ENCODE peak calls at places on chromosome 15, in seven cellular contexts. One of them, this sample, is unnamed.

GRCh38 chr15:101813803-101814534 is 2.0 kb downstream of the OR4F15 start:
- DNase-seq in lower leg skin: no peak
- DNase-seq in colonic mucosa: no peak
- DNase-seq in CD4-positive, alpha-beta T cell: no peak
- DNase-seq in pancreas: no peak
- DNase-seq in epithelial cell of esophagus: peak
- DNase-seq in thoracic aorta: no peak
- DNase-seq in this sample: no peak

GRCh38 chr15:85019815-85020590 is 38.3 kb downstream of the PDE8A start:
- DNase-seq in lower leg skin: no peak
- DNase-seq in colonic mucosa: no peak
- DNase-seq in CD4-positive, alpha-beta T cell: no peak
- DNase-seq in pancreas: no peak
- DNase-seq in epithelial cell of esophagus: peak
- DNase-seq in thoracic aorta: no peak
- DNase-seq in this sample: no peak

GRCh38 chr15:100170280-100170654 is 171.5 kb downstream of the ADAMTS17 start:
- DNase-seq in lower leg skin: no peak
- DNase-seq in colonic mucosa: no peak
- DNase-seq in CD4-positive, alpha-beta T cell: no peak
- DNase-seq in pancreas: no peak
- DNase-seq in epithelial cell of esophagus: no peak
- DNase-seq in thoracic aorta: no peak
- DNase-seq in this sample: no peak

GRCh38 chr15:68431037-68431791 is 749 bp downstream of the ITGA11 start:
- DNase-seq in lower leg skin: peak
- DNase-seq in colonic mucosa: peak
- DNase-seq in CD4-positive, alpha-beta T cell: no peak
- DNase-seq in pancreas: no peak
- DNase-seq in epithelial cell of esophagus: no peak
- DNase-seq in thoracic aorta: no peak
- DNase-seq in this sample: no peak

GRCh38 chr15:80788536-80788935 is 9.4 kb downstream of the CEMIP start:
- DNase-seq in lower leg skin: no peak
- DNase-seq in colonic mucosa: no peak
- DNase-seq in CD4-positive, alpha-beta T cell: no peak
- DNase-seq in pancreas: no peak
- DNase-seq in epithelial cell of esophagus: no peak
- DNase-seq in thoracic aorta: no peak
- DNase-seq in this sample: no peak

GRCh38 chr15:72136170-72137051 is 18.2 kb downstream of the SENP8 start:
- DNase-seq in lower leg skin: no peak
- DNase-seq in colonic mucosa: no peak
- DNase-seq in CD4-positive, alpha-beta T cell: no peak
- DNase-seq in pancreas: no peak
- DNase-seq in epithelial cell of esophagus: no peak
- DNase-seq in thoracic aorta: no peak
- DNase-seq in this sample: no peak

GRCh38 chr15:80309769-80310384 is 57.9 kb upstream of the CTXND1 start:
- DNase-seq in lower leg skin: no peak
- DNase-seq in colonic mucosa: no peak
- DNase-seq in CD4-positive, alpha-beta T cell: no peak
- DNase-seq in pancreas: no peak
- DNase-seq in epithelial cell of esophagus: peak
- DNase-seq in thoracic aorta: no peak
- DNase-seq in this sample: peak

GRCh38 chr15:51312754-51313390 is 25.5 kb downstream of the CYP19A1 start:
- DNase-seq in lower leg skin: peak
- DNase-seq in colonic mucosa: no peak
- DNase-seq in CD4-positive, alpha-beta T cell: no peak
- DNase-seq in pancreas: no peak
- DNase-seq in epithelial cell of esophagus: peak
- DNase-seq in thoracic aorta: no peak
- DNase-seq in this sample: no peak

GRCh38 chr15:68363353-68363752 is 68.6 kb downstream of the ITGA11 start:
- DNase-seq in lower leg skin: no peak
- DNase-seq in colonic mucosa: no peak
- DNase-seq in CD4-positive, alpha-beta T cell: no peak
- DNase-seq in pancreas: no peak
- DNase-seq in epithelial cell of esophagus: no peak
- DNase-seq in thoracic aorta: no peak
- DNase-seq in this sample: no peak

GRCh38 chr15:41561777-41562145 is 2.7 kb downstream of the TYRO3 start:
- DNase-seq in lower leg skin: no peak
- DNase-seq in colonic mucosa: no peak
- DNase-seq in CD4-positive, alpha-beta T cell: no peak
- DNase-seq in pancreas: no peak
- DNase-seq in epithelial cell of esophagus: no peak
- DNase-seq in thoracic aorta: no peak
- DNase-seq in this sample: peak

GRCh38 chr15:63517614-63518013 is 13.2 kb downstream of the USP3 start:
- DNase-seq in lower leg skin: no peak
- DNase-seq in colonic mucosa: no peak
- DNase-seq in CD4-positive, alpha-beta T cell: no peak
- DNase-seq in pancreas: no peak
- DNase-seq in epithelial cell of esophagus: peak
- DNase-seq in thoracic aorta: no peak
- DNase-seq in this sample: no peak

GRCh38 chr15:52797625-52798501 is 7.7 kb upstream of the ONECUT1 start:
- DNase-seq in lower leg skin: no peak
- DNase-seq in colonic mucosa: no peak
- DNase-seq in CD4-positive, alpha-beta T cell: no peak
- DNase-seq in pancreas: peak
- DNase-seq in epithelial cell of esophagus: no peak
- DNase-seq in thoracic aorta: no peak
- DNase-seq in this sample: no peak

GRCh38 chr15:71194286-71194685 is 79.0 kb downstream of the THSD4 start:
- DNase-seq in lower leg skin: no peak
- DNase-seq in colonic mucosa: no peak
- DNase-seq in CD4-positive, alpha-beta T cell: no peak
- DNase-seq in pancreas: no peak
- DNase-seq in epithelial cell of esophagus: no peak
- DNase-seq in thoracic aorta: no peak
- DNase-seq in this sample: no peak

GRCh38 chr15:56205061-56205876 is 38.4 kb downstream of the RFX7 start:
- DNase-seq in lower leg skin: no peak
- DNase-seq in colonic mucosa: no peak
- DNase-seq in CD4-positive, alpha-beta T cell: no peak
- DNase-seq in pancreas: no peak
- DNase-seq in epithelial cell of esophagus: peak
- DNase-seq in thoracic aorta: no peak
- DNase-seq in this sample: no peak

GRCh38 chr15:58748787-58749531 is 548 bp downstream of the ADAM10 start:
- DNase-seq in lower leg skin: peak
- DNase-seq in colonic mucosa: peak
- DNase-seq in CD4-positive, alpha-beta T cell: peak
- DNase-seq in pancreas: peak
- DNase-seq in epithelial cell of esophagus: peak
- DNase-seq in thoracic aorta: no peak
- DNase-seq in this sample: peak

GRCh38 chr15:74365619-74366445 is 1.6 kb downstream of the CYP11A1 start:
- DNase-seq in lower leg skin: peak
- DNase-seq in colonic mucosa: no peak
- DNase-seq in CD4-positive, alpha-beta T cell: no peak
- DNase-seq in pancreas: no peak
- DNase-seq in epithelial cell of esophagus: no peak
- DNase-seq in thoracic aorta: no peak
- DNase-seq in this sample: peak

GRCh38 chr15:39344662-39345141 is 236.2 kb upstream of the THBS1 start:
- DNase-seq in lower leg skin: no peak
- DNase-seq in colonic mucosa: no peak
- DNase-seq in CD4-positive, alpha-beta T cell: no peak
- DNase-seq in pancreas: no peak
- DNase-seq in epithelial cell of esophagus: peak
- DNase-seq in thoracic aorta: no peak
- DNase-seq in this sample: no peak

GRCh38 chr15:48059786-48060185 is 61.0 kb upstream of the SLC24A5 start:
- DNase-seq in lower leg skin: no peak
- DNase-seq in colonic mucosa: peak
- DNase-seq in CD4-positive, alpha-beta T cell: no peak
- DNase-seq in pancreas: no peak
- DNase-seq in epithelial cell of esophagus: no peak
- DNase-seq in thoracic aorta: peak
- DNase-seq in this sample: no peak

GRCh38 chr15:69092159-69092558 is 68.3 kb upstream of the GLCE start:
- DNase-seq in lower leg skin: no peak
- DNase-seq in colonic mucosa: no peak
- DNase-seq in CD4-positive, alpha-beta T cell: no peak
- DNase-seq in pancreas: no peak
- DNase-seq in epithelial cell of esophagus: peak
- DNase-seq in thoracic aorta: no peak
- DNase-seq in this sample: no peak

GRCh38 chr15:71296032-71296686 is 180.9 kb downstream of the THSD4 start:
- DNase-seq in lower leg skin: no peak
- DNase-seq in colonic mucosa: peak
- DNase-seq in CD4-positive, alpha-beta T cell: no peak
- DNase-seq in pancreas: no peak
- DNase-seq in epithelial cell of esophagus: peak
- DNase-seq in thoracic aorta: no peak
- DNase-seq in this sample: no peak

GRCh38 chr15:92677998-92678397 is 22.4 kb upstream of the FAM174B start:
- DNase-seq in lower leg skin: no peak
- DNase-seq in colonic mucosa: no peak
- DNase-seq in CD4-positive, alpha-beta T cell: no peak
- DNase-seq in pancreas: no peak
- DNase-seq in epithelial cell of esophagus: no peak
- DNase-seq in thoracic aorta: no peak
- DNase-seq in this sample: no peak

GRCh38 chr15:92681141-92681622 is 25.6 kb upstream of the FAM174B start:
- DNase-seq in lower leg skin: no peak
- DNase-seq in colonic mucosa: no peak
- DNase-seq in CD4-positive, alpha-beta T cell: no peak
- DNase-seq in pancreas: no peak
- DNase-seq in epithelial cell of esophagus: peak
- DNase-seq in thoracic aorta: no peak
- DNase-seq in this sample: no peak

GRCh38 chr15:92687183-92687582 is 31.6 kb upstream of the FAM174B start:
- DNase-seq in lower leg skin: no peak
- DNase-seq in colonic mucosa: no peak
- DNase-seq in CD4-positive, alpha-beta T cell: no peak
- DNase-seq in pancreas: no peak
- DNase-seq in epithelial cell of esophagus: peak
- DNase-seq in thoracic aorta: no peak
- DNase-seq in this sample: no peak

GRCh38 chr15:92682772-92683510 is 27.4 kb upstream of the FAM174B start:
- DNase-seq in lower leg skin: no peak
- DNase-seq in colonic mucosa: no peak
- DNase-seq in CD4-positive, alpha-beta T cell: no peak
- DNase-seq in pancreas: no peak
- DNase-seq in epithelial cell of esophagus: no peak
- DNase-seq in thoracic aorta: no peak
- DNase-seq in this sample: no peak

GRCh38 chr15:92683511-92683834 is 27.9 kb upstream of the FAM174B start:
- DNase-seq in lower leg skin: no peak
- DNase-seq in colonic mucosa: peak
- DNase-seq in CD4-positive, alpha-beta T cell: no peak
- DNase-seq in pancreas: no peak
- DNase-seq in epithelial cell of esophagus: no peak
- DNase-seq in thoracic aorta: no peak
- DNase-seq in this sample: peak
- TF ChIP-seq CTCF in lower leg skin: no peak
- TF ChIP-seq CTCF in colonic mucosa: no peak
- TF ChIP-seq CTCF in CD4-positive, alpha-beta T cell: no peak
- TF ChIP-seq CTCF in pancreas: peak
- TF ChIP-seq CTCF in epithelial cell of esophagus: peak
- TF ChIP-seq CTCF in thoracic aorta: peak
- TF ChIP-seq CTCF in this sample: peak

DNA sequence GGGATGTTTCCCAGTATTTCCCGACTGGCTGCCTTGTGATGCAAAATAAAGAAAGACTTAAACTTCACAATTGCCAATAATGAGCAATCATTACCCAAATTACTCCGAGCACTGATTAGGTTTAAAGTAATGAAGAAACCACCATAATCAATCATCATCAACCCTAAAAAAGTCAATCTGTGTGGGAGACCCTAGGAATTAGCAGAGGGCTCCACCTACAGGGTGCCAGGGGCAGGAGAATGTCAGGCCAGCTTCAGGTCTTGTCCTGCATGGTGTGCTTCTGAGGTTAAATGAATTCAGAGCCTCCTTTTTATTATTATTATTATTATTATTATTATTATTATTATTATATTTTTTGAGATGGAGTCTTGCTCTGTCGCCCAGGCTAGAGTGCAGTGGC is 478.0 kb upstream of the ARRDC4 start:
- DNase-seq in lower leg skin: no peak
- DNase-seq in colonic mucosa: no peak
- DNase-seq in CD4-positive, alpha-beta T cell: no peak
- DNase-seq in pancreas: no peak
- DNase-seq in epithelial cell of esophagus: no peak
- DNase-seq in thoracic aorta: no peak
- DNase-seq in this sample: no peak
- TF ChIP-seq CTCF in lower leg skin: no peak
- TF ChIP-seq CTCF in colonic mucosa: no peak
- TF ChIP-seq CTCF in CD4-positive, alpha-beta T cell: no peak
- TF ChIP-seq CTCF in pancreas: no peak
- TF ChIP-seq CTCF in epithelial cell of esophagus: no peak
- TF ChIP-seq CTCF in thoracic aorta: no peak
- TF ChIP-seq CTCF in this sample: peak

DNA sequence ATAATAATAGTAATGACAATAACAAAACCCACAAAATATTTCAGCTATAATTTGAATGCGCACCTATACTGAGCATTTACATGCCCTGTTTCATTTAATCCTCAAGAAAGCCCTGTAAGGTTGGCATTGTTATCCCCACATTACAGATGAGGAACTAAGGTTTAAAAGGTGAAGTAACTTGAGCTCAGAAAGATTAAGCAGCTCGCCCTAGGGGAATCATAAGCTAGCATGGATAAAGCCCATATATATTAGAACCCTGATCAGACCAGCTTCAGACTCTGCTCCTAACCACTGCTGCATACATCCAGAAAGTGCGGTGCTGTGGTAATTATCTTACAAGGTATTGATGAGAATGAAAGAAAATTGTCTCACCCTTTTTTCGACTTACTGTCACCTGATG is 141.1 kb upstream of the CGNL1 start:
- DNase-seq in lower leg skin: no peak
- DNase-seq in colonic mucosa: no peak
- DNase-seq in CD4-positive, alpha-beta T cell: no peak
- DNase-seq in pancreas: no peak
- DNase-seq in epithelial cell of esophagus: no peak
- DNase-seq in thoracic aorta: no peak
- DNase-seq in this sample: no peak
- TF ChIP-seq CTCF in lower leg skin: no peak
- TF ChIP-seq CTCF in colonic mucosa: no peak
- TF ChIP-seq CTCF in CD4-positive, alpha-beta T cell: no peak
- TF ChIP-seq CTCF in pancreas: no peak
- TF ChIP-seq CTCF in epithelial cell of esophagus: no peak
- TF ChIP-seq CTCF in thoracic aorta: no peak
- TF ChIP-seq CTCF in this sample: no peak

DNA sequence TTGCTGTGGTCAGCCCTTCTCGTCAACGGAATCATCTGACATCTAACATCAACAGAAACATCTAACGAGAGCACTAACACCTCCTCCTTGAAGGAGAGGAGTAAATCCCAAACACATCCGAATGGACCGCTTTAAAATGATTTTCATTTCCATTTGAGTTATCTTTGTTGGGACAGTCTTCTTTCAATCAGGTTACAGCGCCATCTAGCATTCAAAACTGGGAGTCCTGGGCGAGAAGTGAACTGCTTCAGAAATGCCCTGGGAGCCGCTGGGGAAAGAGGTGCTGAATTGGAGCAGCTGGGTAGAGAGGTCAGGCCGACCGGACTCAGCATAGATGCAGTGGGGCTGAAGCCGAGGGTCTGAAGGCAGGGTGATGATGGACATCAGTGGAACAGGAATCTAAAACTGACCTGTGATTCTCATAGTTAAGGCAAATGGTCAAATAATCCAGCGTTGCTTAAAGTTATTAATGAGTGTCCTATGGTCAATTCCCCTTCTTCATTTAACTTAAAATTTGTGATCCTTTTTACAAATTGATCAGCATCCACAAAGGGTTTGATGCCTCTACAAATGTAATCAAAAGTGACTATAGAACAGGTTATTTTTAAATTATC is 170.0 kb upstream of the NDN start:
- DNase-seq in lower leg skin: no peak
- DNase-seq in colonic mucosa: peak
- DNase-seq in CD4-positive, alpha-beta T cell: no peak
- DNase-seq in pancreas: no peak
- DNase-seq in epithelial cell of esophagus: peak
- DNase-seq in thoracic aorta: no peak
- DNase-seq in this sample: peak
- TF ChIP-seq CTCF in lower leg skin: no peak
- TF ChIP-seq CTCF in colonic mucosa: peak
- TF ChIP-seq CTCF in CD4-positive, alpha-beta T cell: no peak
- TF ChIP-seq CTCF in pancreas: peak
- TF ChIP-seq CTCF in epithelial cell of esophagus: peak
- TF ChIP-seq CTCF in thoracic aorta: no peak
- TF ChIP-seq CTCF in this sample: peak

This sample was measured in neural crest cell.